ENCODE peak calls at places on chromosomes 6 and 20, in four cellular contexts. T, B, J and C are unnamed samples.

GRCh38 chr6:14109411-14109826 is 8.2 kb upstream of the CD83 start:
- DNase-seq in T (no peak), B (no peak), J (no peak), C (no peak)

GRCh38 chr6:19845271-19846046 is 8.3 kb downstream of the ID4 start:
- DNase-seq in T (no peak), B (peak), J (no peak), C (no peak)

GRCh38 chr6:88867841-88868558 is 95.4 kb downstream of the RNGTT start:
- DNase-seq in T (no peak), B (no peak), J (no peak), C (no peak)

GRCh38 chr6:146339716-146340115 is 203.9 kb upstream of the RAB32 start:
- DNase-seq in T (no peak), B (peak), J (no peak), C (no peak)

GRCh38 chr6:84688187-84688878 is 76.1 kb downstream of the TBX18 start:
- DNase-seq in T (no peak), B (peak), J (no peak), C (no peak)

GRCh38 chr6:118650500-118651281 is 700 bp downstream of the CEP85L start:
- DNase-seq in T (peak), B (peak), J (no peak), C (peak)

GRCh38 chr6:2213082-2213481 is 32.3 kb downstream of the GMDS start:
- DNase-seq in T (no peak), B (no peak), J (no peak), C (no peak)

GRCh38 chr6:10403385-10404106 is 11.3 kb downstream of the TFAP2A start:
- DNase-seq in T (no peak), B (no peak), J (no peak), C (no peak)

GRCh38 chr6:32982084-32982701 is 13.8 kb downstream of the BRD2 start:
- DNase-seq in T (no peak), B (no peak), J (no peak), C (no peak)

GRCh38 chr20:14445310-14445709 is 107.9 kb upstream of the FLRT3 start:
- DNase-seq in T (no peak), B (peak), J (no peak), C (no peak)

GRCh38 chr6:134373282-134373922 is 55.5 kb upstream of the SGK1 start:
- DNase-seq in T (peak), B (peak), J (no peak), C (no peak)

GRCh38 chr20:47353697-47354387 is 2.7 kb downstream of the ZMYND8 start:
- DNase-seq in T (peak), B (peak), J (no peak), C (no peak)

GRCh38 chr6:142568857-142569597 is 267.2 kb downstream of the ADGRG6 start:
- DNase-seq in T (no peak), B (peak), J (no peak), C (no peak)

GRCh38 chr6:84052204-84052882 is 18.8 kb downstream of the MRAP2 start:
- DNase-seq in T (peak), B (peak), J (no peak), C (no peak)

GRCh38 chr6:36269834-36270705 is at the start of gene PNPLA1:
- DNase-seq in T (no peak), B (no peak), J (no peak), C (no peak)

GRCh38 chr20:5544175-5544574 is 206.0 kb upstream of the SHLD1 start:
- DNase-seq in T (no peak), B (no peak), J (no peak), C (no peak)

GRCh38 chr20:51381557-51381956 is 161.0 kb downstream of the NFATC2 start:
- DNase-seq in T (no peak), B (no peak), J (no peak), C (no peak)

GRCh38 chr6:42154461-42155209 is 12.2 kb upstream of the C6orf132 start:
- DNase-seq in T (no peak), B (no peak), J (no peak), C (no peak)

GRCh38 chr6:63352587-63353281 is 33.0 kb upstream of the LGSN start:
- DNase-seq in T (peak), B (peak), J (no peak), C (no peak)

GRCh38 chr20:13412806-13413445 is 191.9 kb downstream of the ISM1 start:
- DNase-seq in T (no peak), B (no peak), J (no peak), C (no peak)

GRCh38 chr6:85460154-85460950 is 10.5 kb downstream of the NT5E start:
- DNase-seq in T (no peak), B (peak), J (no peak), C (no peak)

GRCh38 chr6:127503022-127503421 is 16.1 kb downstream of the MTCL3 start:
- DNase-seq in T (no peak), B (no peak), J (no peak), C (no peak)

GRCh38 chr20:7924692-7925091 is 15.6 kb downstream of the HAO1 start:
- DNase-seq in T (no peak), B (peak), J (no peak), C (no peak)

GRCh38 chr20:57210911-57211280 is 55.5 kb downstream of the BMP7 start:
- DNase-seq in T (no peak), B (no peak), J (no peak), C (no peak)

GRCh38 chr6:144106206-144106605 is 10.8 kb upstream of the SF3B5 start:
- DNase-seq in T (no peak), B (no peak), J (no peak), C (no peak)

GRCh38 chr6:107674995-107675738 is 148.9 kb downstream of the SCML4 start:
- DNase-seq in T (peak), B (peak), J (peak), C (peak)

GRCh38 chr20:5402903-5403531 is 86.3 kb upstream of the PROKR2 start:
- DNase-seq in T (no peak), B (no peak), J (no peak), C (no peak)

GRCh38 chr6:31651602-31652191 is 764 bp downstream of the BAG6 start:
- DNase-seq in T (no peak), B (no peak), J (no peak), C (no peak)

GRCh38 chr6:166477647-166478365 is 95.1 kb upstream of the MPC1 start:
- DNase-seq in T (peak), B (no peak), J (no peak), C (no peak)

GRCh38 chr6:147161974-147162495 is 42.2 kb upstream of the STXBP5 start:
- DNase-seq in T (no peak), B (peak), J (no peak), C (no peak)

GRCh38 chr6:44016131-44016870 is 111.0 kb downstream of the MRPL14 start:
- DNase-seq in T (no peak), B (no peak), J (no peak), C (no peak)

GRCh38 chr6:10355115-10355702 is 59.7 kb downstream of the TFAP2A start:
- DNase-seq in T (no peak), B (no peak), J (no peak), C (no peak)

GRCh38 chr20:34708621-34709043 is 4.5 kb downstream of the TP53INP2 start:
- DNase-seq in T (peak), B (peak), J (peak), C (peak)

GRCh38 chr6:139342957-139343750 is 31.3 kb downstream of the CITED2 start:
- DNase-seq in T (no peak), B (no peak), J (no peak), C (no peak)